ENCODE peak calls at places on chromosomes 4 and X, in four cellular contexts. L is cardiac muscle cell, Q is heart right ventricle, N is tibial artery. Y is an unnamed sample.

GRCh38 chrX:133698298-133698697 is 283.0 kb upstream of the GPC4 start:
- DNase-seq in N (no peak), Q (no peak), L (peak), Y (no peak)

GRCh38 chrX:115650916-115651315 is 89.9 kb downstream of the PLS3 start:
- DNase-seq in N (no peak), Q (peak), L (peak), Y (no peak)

GRCh38 chr4:158535130-158535614 is 13.5 kb downstream of the RXFP1 start:
- DNase-seq in N (no peak), L (no peak), Q (no peak), Y (no peak)

GRCh38 chr4:8940792-8941491 is 69.3 kb upstream of the HMX1 start:
- DNase-seq in N (no peak), L (peak), Q (no peak), Y (no peak)

GRCh38 chr4:28073860-28074555 is 1213.4 kb downstream of the STIM2 start:
- DNase-seq in L (no peak), Q (no peak), N (no peak), Y (no peak)

GRCh38 chr4:89420507-89420906 is 112.9 kb upstream of the GPRIN3 start:
- DNase-seq in N (no peak), Q (no peak), L (no peak), Y (no peak)

GRCh38 chr4:159141193-159141592 is 38.3 kb downstream of the RAPGEF2 start:
- DNase-seq in Q (no peak), N (no peak), L (no peak), Y (no peak)

GRCh38 chr4:56786955-56787354 is 34.5 kb downstream of the SPINK2 start:
- DNase-seq in Q (peak), L (no peak), N (no peak), Y (no peak)

GRCh38 chrX:97790850-97791249 is 907.1 kb downstream of the RPA4 start:
- DNase-seq in Q (no peak), L (no peak), N (no peak), Y (no peak)

GRCh38 chr4:62051332-62051731 is 851.2 kb downstream of the ADGRL3 start:
- DNase-seq in N (no peak), Q (no peak), L (no peak), Y (no peak)

GRCh38 chr4:139525414-139525813 is 30.6 kb downstream of the SETD7 start:
- DNase-seq in Q (no peak), N (no peak), L (no peak), Y (no peak)

GRCh38 chrX:20042221-20042620 is 51.4 kb upstream of the BCLAF3 start:
- DNase-seq in Q (no peak), L (no peak), N (no peak), Y (no peak)

GRCh38 chr4:3302786-3303444 is 10.1 kb downstream of the RGS12 start:
- DNase-seq in Q (no peak), N (peak), L (no peak), Y (no peak)

GRCh38 chrX:41085883-41086626 is 810 bp downstream of the USP9X start:
- DNase-seq in Q (peak), N (peak), L (peak), Y (no peak)

GRCh38 chrX:103254171-103254824 is 657 bp downstream of the TCEAL8 start:
- DNase-seq in L (peak), Q (peak), N (peak), Y (no peak)

GRCh38 chr4:54498661-54499111 is 159.1 kb upstream of the KIT start:
- DNase-seq in Q (no peak), L (no peak), N (no peak), Y (peak)

GRCh38 chr4:110733901-110734300 is 111.0 kb upstream of the PITX2 start:
- DNase-seq in N (no peak), Q (no peak), L (no peak), Y (no peak)

GRCh38 chrX:109384569-109385174 is 97.2 kb downstream of the GUCY2F start:
- DNase-seq in L (peak), Q (peak), N (no peak), Y (no peak)

GRCh38 chr4:134426821-134427220 is 225.2 kb upstream of the PABPC4L start:
- DNase-seq in N (no peak), L (no peak), Q (no peak), Y (no peak)

DNA sequence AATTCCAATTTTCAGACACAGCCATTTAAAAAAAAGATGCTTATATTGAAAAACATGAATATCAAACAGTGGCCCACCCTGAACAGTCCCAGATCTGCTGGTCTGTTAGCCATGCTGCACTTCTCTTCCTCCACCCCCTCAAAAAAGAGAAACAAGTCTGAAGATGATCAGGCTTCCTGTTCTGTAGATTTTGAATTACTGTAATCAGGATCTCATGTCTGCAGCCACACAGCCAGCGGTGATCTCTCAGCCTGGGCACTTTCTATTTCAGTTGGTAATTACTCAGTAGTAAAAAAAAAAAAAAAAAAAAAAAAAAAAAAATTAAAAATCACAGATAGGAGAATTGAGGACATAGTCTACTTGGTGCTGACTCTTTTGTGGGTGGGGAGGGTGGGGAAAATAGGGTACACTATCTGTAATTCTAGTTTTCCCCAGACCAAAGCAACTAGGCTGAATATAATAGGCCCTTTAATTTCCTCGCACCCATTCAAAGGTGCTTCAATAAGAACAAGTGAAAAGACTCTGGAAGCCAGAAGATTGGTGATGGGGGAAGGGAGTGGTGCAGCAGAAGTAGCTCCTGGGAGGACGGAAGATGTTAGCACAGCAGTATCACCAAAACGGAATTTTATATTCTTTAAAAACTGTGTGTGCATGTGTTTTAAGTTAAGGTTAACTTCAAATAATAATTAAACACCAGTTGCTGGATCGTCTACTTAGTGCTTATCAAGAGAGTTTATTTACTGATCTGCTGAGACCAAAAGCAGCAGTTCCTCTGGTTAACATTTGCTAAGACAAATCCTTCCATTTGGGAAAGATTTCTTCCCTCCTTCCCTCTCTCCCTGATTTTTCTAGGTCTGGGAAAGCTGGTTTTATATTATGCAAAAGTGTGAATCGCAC is 47.1 kb downstream of the SPRY1 start:
- DNase-seq in L (no peak), N (no peak), Q (no peak), Y (no peak)
- H3K4me3 ChIP-seq in L (no peak), N (no peak), Q (no peak), Y (no peak)

DNA sequence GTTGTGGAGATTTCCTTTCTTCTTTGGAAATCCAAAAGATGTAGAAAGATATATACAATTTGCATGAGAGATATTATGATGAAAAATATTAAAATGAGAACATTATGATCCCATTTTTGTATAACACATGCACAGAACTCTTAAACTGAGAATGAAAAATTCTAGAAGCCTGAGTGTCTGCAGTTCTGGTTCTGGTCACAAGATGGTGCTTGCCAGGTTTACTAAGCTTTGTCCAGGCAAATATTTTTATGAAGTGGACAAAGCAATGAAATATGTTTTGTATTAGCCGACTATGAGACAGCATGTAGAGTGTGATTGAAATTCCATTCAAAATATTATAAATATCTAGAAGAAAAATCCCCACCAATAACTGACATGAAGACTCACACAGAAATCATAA is 2.2 kb downstream of the PWWP3B start:
- DNase-seq in Q (no peak), L (peak), N (no peak), Y (no peak)
- TF ChIP-seq CTCF in Q (peak), L (peak), N (no peak), Y (no peak)

GRCh38 chr4:155906554-155907247 is 3.2 kb downstream of the TDO2 start:
- DNase-seq in N (peak), Q (peak), L (no peak), Y (peak)
- H3K4me3 ChIP-seq in N (no peak), Q (no peak), L (no peak), Y (no peak)

GRCh38 chr4:180870623-180871022 is 1372.6 kb upstream of the TENM3 start:
- DNase-seq in L (no peak), N (no peak), Q (no peak), Y (no peak)
- TF ChIP-seq CTCF in L (no peak), N (no peak), Q (no peak), Y (no peak)

GRCh38 chr4:118991686-118992085 is 103.0 kb downstream of the SYNPO2 start:
- DNase-seq in L (no peak), Q (no peak), N (no peak), Y (no peak)
- H3K4me3 ChIP-seq in L (no peak), Q (no peak), N (no peak), Y (no peak)

GRCh38 chr4:26235500-26235899 is 85.3 kb upstream of the RBPJ start:
- DNase-seq in N (peak), L (no peak), Q (peak), Y (peak)
- TF ChIP-seq CTCF in N (no peak), L (peak), Q (no peak), Y (peak)

DNA sequence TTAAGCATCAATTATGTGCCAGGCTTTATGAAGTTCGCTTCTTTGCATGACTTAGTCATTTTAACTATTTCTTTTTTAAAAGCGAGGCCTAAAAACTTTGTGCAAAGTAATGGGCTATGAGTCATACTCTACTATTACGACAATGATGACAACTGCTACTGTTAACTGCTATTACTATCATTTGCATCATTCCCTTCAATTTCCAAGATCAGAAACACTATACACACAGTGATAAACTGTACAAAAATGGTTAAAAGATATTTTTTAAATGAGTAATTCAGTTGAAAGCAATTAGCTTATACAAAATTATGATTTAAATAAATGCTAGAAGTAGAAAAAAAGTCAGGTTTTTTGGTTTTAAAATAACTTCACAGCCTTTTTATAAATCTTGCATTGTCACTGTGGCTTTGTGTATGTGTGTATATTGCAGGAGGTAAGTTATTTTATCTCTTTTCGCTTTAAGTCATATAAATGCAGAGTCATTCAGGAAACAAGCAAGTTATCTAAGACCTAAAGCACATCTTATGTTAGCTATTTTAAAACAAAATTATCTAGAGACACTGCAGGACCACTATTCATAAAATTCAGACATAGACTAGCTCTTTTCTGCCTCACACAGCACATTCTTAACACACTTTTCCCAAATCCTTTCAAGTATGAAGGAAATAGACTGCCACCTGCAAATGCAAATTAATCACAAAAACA is 18.5 kb upstream of the CXCL3 start:
- DNase-seq in N (no peak), L (no peak), Q (no peak), Y (peak)
- H3K4me3 ChIP-seq in N (no peak), L (no peak), Q (no peak), Y (no peak)